ENCODE peak calls at places on chromosomes 5 and 9, in six cellular contexts. One of them, this sample, is unnamed.

GRCh38 chr9:92324889-92325268 is 271 bp downstream of the NOL8 start:
- DNase-seq in GM12878: no peak
- DNase-seq in WTC11: no peak
- DNase-seq in K562: peak
- DNase-seq in HepG2: no peak
- DNase-seq in H1: no peak
- DNase-seq in this sample: no peak

GRCh38 chr9:113463418-113464285 is at the start of gene RGS3:
- DNase-seq in HepG2: peak
- DNase-seq in K562: peak
- DNase-seq in GM12878: no peak
- DNase-seq in WTC11: peak
- DNase-seq in H1: peak
- DNase-seq in this sample: peak

GRCh38 chr9:20592673-20593072 is 29.6 kb downstream of the MLLT3 start:
- DNase-seq in K562: no peak
- DNase-seq in GM12878: no peak
- DNase-seq in H1: no peak
- DNase-seq in HepG2: no peak
- DNase-seq in WTC11: no peak
- DNase-seq in this sample: no peak

GRCh38 chr5:172559004-172559932 is 81.8 kb upstream of the NEURL1B start:
- DNase-seq in H1: no peak
- DNase-seq in K562: no peak
- DNase-seq in GM12878: no peak
- DNase-seq in HepG2: no peak
- DNase-seq in WTC11: no peak
- DNase-seq in this sample: peak

GRCh38 chr5:24475101-24475500 is 169.7 kb downstream of the CDH10 start:
- DNase-seq in HepG2: no peak
- DNase-seq in K562: no peak
- DNase-seq in H1: no peak
- DNase-seq in GM12878: no peak
- DNase-seq in WTC11: no peak
- DNase-seq in this sample: no peak

GRCh38 chr9:105243015-105243686 is 1.3 kb upstream of the SLC44A1 start:
- DNase-seq in WTC11: no peak
- DNase-seq in GM12878: no peak
- DNase-seq in HepG2: no peak
- DNase-seq in H1: no peak
- DNase-seq in K562: no peak
- DNase-seq in this sample: no peak

GRCh38 chr9:83424831-83425230 is 113.4 kb downstream of the FRMD3 start:
- DNase-seq in WTC11: no peak
- DNase-seq in HepG2: no peak
- DNase-seq in GM12878: no peak
- DNase-seq in K562: no peak
- DNase-seq in H1: no peak
- DNase-seq in this sample: no peak

GRCh38 chr9:79800578-79800977 is 228.8 kb downstream of the TLE4 start:
- DNase-seq in K562: no peak
- DNase-seq in HepG2: no peak
- DNase-seq in WTC11: no peak
- DNase-seq in H1: no peak
- DNase-seq in GM12878: no peak
- DNase-seq in this sample: no peak

GRCh38 chr5:123036391-123037103 is at the start of gene PPIC:
- DNase-seq in K562: peak
- DNase-seq in H1: peak
- DNase-seq in GM12878: no peak
- DNase-seq in HepG2: peak
- DNase-seq in WTC11: peak
- DNase-seq in this sample: peak

GRCh38 chr5:63055421-63055820 is 476.8 kb downstream of the LRRC70 start:
- DNase-seq in K562: no peak
- DNase-seq in H1: no peak
- DNase-seq in HepG2: no peak
- DNase-seq in GM12878: no peak
- DNase-seq in WTC11: no peak
- DNase-seq in this sample: no peak

GRCh38 chr5:149924481-149924880 is 20.1 kb downstream of the PDE6A start:
- DNase-seq in GM12878: no peak
- DNase-seq in K562: no peak
- DNase-seq in HepG2: no peak
- DNase-seq in H1: no peak
- DNase-seq in WTC11: no peak
- DNase-seq in this sample: no peak

GRCh38 chr5:168467755-168468280 is 18.5 kb upstream of the RARS1 start:
- DNase-seq in H1: no peak
- DNase-seq in K562: no peak
- DNase-seq in HepG2: no peak
- DNase-seq in WTC11: no peak
- DNase-seq in GM12878: no peak
- DNase-seq in this sample: no peak

GRCh38 chr9:137674307-137675305 is 55.8 kb downstream of the EHMT1 start:
- DNase-seq in H1: no peak
- DNase-seq in HepG2: no peak
- DNase-seq in GM12878: no peak
- DNase-seq in K562: no peak
- DNase-seq in WTC11: no peak
- DNase-seq in this sample: no peak

DNA sequence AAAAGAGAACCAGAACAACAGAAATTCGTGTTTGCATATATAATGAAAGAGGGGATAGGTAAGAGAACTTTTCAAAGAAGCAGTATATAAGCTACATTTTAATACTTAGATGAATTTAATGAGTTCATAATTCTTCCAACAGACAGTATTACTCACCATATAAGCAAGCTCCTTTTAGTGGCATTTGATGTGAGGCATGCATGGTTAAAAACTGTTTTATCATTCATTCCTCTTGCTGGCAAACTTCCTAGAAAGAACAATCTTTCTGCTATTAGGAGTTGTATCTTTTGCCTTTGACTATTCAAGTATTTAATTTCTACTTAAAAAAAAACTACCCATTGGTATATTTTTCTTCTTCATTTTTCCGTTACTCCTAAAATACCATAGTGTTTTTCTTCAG is 65.7 kb upstream of the EIF4EBP3 start:
- DNase-seq in K562: no peak
- DNase-seq in GM12878: no peak
- DNase-seq in HepG2: no peak
- DNase-seq in H1: no peak
- DNase-seq in WTC11: no peak
- DNase-seq in this sample: no peak
- TF ChIP-seq ATF3 in K562: no peak
- TF ChIP-seq ATF3 in GM12878: no peak
- TF ChIP-seq ATF3 in HepG2: no peak
- TF ChIP-seq ATF3 in H1: no peak
- TF ChIP-seq ATF3 in WTC11: no peak
- TF ChIP-seq ATF3 in this sample: no peak

GRCh38 chr9:96621619-96622018 is 2.0 kb upstream of the CDC14B start:
- DNase-seq in K562: no peak
- DNase-seq in WTC11: no peak
- DNase-seq in H1: no peak
- DNase-seq in GM12878: no peak
- DNase-seq in HepG2: peak
- DNase-seq in this sample: no peak
- TF ChIP-seq ATF3 in K562: no peak
- TF ChIP-seq ATF3 in WTC11: no peak
- TF ChIP-seq ATF3 in H1: no peak
- TF ChIP-seq ATF3 in GM12878: no peak
- TF ChIP-seq ATF3 in HepG2: no peak
- TF ChIP-seq ATF3 in this sample: no peak

GRCh38 chr9:75083188-75083976 is 4.6 kb downstream of the NMRK1 start:
- DNase-seq in WTC11: peak
- DNase-seq in H1: no peak
- DNase-seq in K562: peak
- DNase-seq in GM12878: no peak
- DNase-seq in HepG2: peak
- DNase-seq in this sample: no peak
- TF ChIP-seq ATF3 in WTC11: no peak
- TF ChIP-seq ATF3 in H1: no peak
- TF ChIP-seq ATF3 in K562: peak
- TF ChIP-seq ATF3 in GM12878: no peak
- TF ChIP-seq ATF3 in HepG2: no peak
- TF ChIP-seq ATF3 in this sample: no peak

DNA sequence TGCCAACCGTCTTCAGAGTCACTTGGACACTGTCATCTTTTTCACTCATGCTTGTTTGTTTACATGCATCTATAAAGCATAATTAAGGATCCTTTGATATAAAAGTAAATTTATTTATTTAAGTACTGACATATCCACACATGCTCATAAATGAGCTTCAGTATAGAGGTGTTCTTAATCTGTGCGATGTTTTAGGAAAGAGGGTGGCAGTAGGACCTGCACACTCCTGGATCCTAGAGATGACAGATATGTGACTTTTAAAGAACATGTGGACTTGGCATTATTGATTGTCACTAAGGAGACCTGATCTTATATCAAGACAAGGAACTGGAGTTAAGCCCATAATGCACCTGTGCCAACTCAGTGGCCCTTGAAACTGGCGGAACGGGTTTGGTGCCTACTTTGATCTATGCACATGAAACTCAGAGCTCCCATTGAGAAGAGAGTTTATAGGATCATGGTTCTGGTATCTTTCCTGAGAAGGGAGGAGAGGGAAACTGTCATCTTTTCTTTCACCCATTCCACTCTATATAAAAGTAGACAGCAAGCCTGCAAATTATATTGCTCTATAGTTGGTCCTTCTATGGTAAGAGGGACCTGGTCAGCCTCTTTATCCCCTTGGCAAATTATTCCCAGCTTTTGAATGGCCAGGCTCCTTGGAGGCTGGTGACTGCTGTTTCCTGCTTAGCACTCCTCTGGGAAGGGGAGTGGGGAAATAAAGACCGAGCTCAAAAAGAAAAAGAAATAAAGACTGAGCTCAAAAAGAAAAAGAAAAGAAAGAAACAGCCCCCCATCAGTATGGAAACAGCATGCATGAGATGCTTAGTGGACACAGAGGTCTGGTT is 57.8 kb upstream of the LIFR start:
- DNase-seq in WTC11: no peak
- DNase-seq in GM12878: no peak
- DNase-seq in H1: no peak
- DNase-seq in K562: no peak
- DNase-seq in HepG2: no peak
- DNase-seq in this sample: peak
- TF ChIP-seq ATF3 in WTC11: no peak
- TF ChIP-seq ATF3 in GM12878: no peak
- TF ChIP-seq ATF3 in H1: no peak
- TF ChIP-seq ATF3 in K562: no peak
- TF ChIP-seq ATF3 in HepG2: no peak
- TF ChIP-seq ATF3 in this sample: no peak

GRCh38 chr5:141638771-141639170 is 2.0 kb downstream of the RELL2 start:
- DNase-seq in H1: no peak
- DNase-seq in HepG2: no peak
- DNase-seq in GM12878: no peak
- DNase-seq in WTC11: no peak
- DNase-seq in K562: no peak
- DNase-seq in this sample: no peak

GRCh38 chr5:141636413-141637265 is at the start of the genes HDAC3 and RELL2:
- DNase-seq in H1: peak
- DNase-seq in GM12878: no peak
- DNase-seq in HepG2: peak
- DNase-seq in K562: peak
- DNase-seq in WTC11: peak
- DNase-seq in this sample: peak

GRCh38 chr5:141639357-141640050 is 2.7 kb downstream of the RELL2 start:
- DNase-seq in K562: no peak
- DNase-seq in WTC11: no peak
- DNase-seq in HepG2: no peak
- DNase-seq in H1: no peak
- DNase-seq in GM12878: no peak
- DNase-seq in this sample: no peak

GRCh38 chr5:141637266-141637692 is 482 bp downstream of the RELL2 start:
- DNase-seq in GM12878: no peak
- DNase-seq in H1: no peak
- DNase-seq in WTC11: peak
- DNase-seq in HepG2: no peak
- DNase-seq in K562: peak
- DNase-seq in this sample: no peak

DNA sequence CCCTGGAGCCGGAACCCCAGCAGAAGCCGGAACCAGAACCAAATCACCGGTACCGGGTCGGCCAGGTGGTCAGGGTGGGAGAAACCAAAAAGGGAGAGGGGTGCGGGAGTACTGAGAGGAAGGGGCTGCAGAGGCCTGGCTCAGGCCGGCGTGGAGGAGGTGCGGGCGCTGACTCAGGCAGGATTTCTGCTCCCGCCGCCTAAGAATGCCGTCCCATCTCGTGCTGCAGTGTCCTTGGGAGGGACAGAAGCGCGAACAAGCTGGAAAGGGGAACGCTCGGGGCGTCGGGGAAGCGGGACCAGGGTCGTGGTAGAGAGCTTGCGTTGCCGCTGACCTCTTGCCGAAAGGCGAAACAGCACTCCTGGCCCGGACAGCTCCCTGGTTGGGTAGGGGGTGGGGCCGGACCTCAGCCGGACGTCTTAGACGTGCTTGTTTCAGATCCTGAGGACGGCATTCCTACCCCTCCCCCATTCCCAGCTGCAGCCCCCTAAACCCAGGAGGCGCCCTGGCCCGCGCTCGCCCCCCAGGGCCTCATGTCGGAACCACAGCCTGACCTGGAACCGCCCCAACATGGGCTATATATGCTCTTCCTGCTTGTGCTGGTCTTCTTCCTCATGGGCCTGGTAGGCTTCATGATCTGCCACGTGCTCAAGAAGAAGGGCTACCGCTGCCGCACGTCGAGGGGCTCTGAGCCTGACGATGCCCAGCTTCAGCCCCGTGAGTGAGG is 1.1 kb downstream of the RELL2 start:
- DNase-seq in K562: peak
- DNase-seq in H1: peak
- DNase-seq in HepG2: peak
- DNase-seq in WTC11: peak
- DNase-seq in GM12878: no peak
- DNase-seq in this sample: no peak
- TF ChIP-seq ATF3 in K562: no peak
- TF ChIP-seq ATF3 in H1: no peak
- TF ChIP-seq ATF3 in HepG2: no peak
- TF ChIP-seq ATF3 in WTC11: no peak
- TF ChIP-seq ATF3 in GM12878: no peak
- TF ChIP-seq ATF3 in this sample: no peak

GRCh38 chr9:134496413-134497282 is 145.0 kb upstream of the COL5A1 start:
- DNase-seq in K562: no peak
- DNase-seq in HepG2: no peak
- DNase-seq in H1: no peak
- DNase-seq in GM12878: no peak
- DNase-seq in WTC11: no peak
- DNase-seq in this sample: no peak
- TF ChIP-seq ATF3 in K562: no peak
- TF ChIP-seq ATF3 in HepG2: no peak
- TF ChIP-seq ATF3 in H1: no peak
- TF ChIP-seq ATF3 in GM12878: no peak
- TF ChIP-seq ATF3 in WTC11: no peak
- TF ChIP-seq ATF3 in this sample: no peak

This sample was measured in HCT116.